ENCODE peak calls at places on chromosomes 12 and 14, in four cellular contexts. L, D, Y and T are unnamed samples.

GRCh38 chr14:93520053-93520607 is 89.4 kb downstream of the UNC79 start:
- DNase-seq in Y (no peak), D (no peak), L (no peak), T (no peak)

GRCh38 chr12:88361493-88361892 is 218.8 kb downstream of the KITLG start:
- DNase-seq in L (no peak), Y (no peak), D (no peak), T (no peak)

GRCh38 chr12:108768591-108769500 is 37.5 kb upstream of the CORO1C start:
- DNase-seq in L (peak), D (peak), Y (no peak), T (peak)

GRCh38 chr14:97710726-97711125 is 913.5 kb downstream of the VRK1 start:
- DNase-seq in D (no peak), L (no peak), Y (no peak), T (no peak)

GRCh38 chr12:101599771-101600486 is 5.2 kb downstream of the MYBPC1 start:
- DNase-seq in Y (no peak), L (no peak), D (peak), T (no peak)

GRCh38 chr12:88756153-88756552 is 175.9 kb upstream of the KITLG start:
- DNase-seq in L (no peak), D (no peak), Y (no peak), T (no peak)

GRCh38 chr14:64303471-64303917 is 9.3 kb upstream of the ESR2 start:
- DNase-seq in L (peak), Y (no peak), D (peak), T (no peak)

GRCh38 chr14:51053157-51053556 is 41.7 kb downstream of the TRIM9 start:
- DNase-seq in Y (no peak), D (no peak), L (no peak), T (no peak)

GRCh38 chr14:97107070-97107469 is 309.9 kb downstream of the VRK1 start:
- DNase-seq in L (no peak), D (no peak), Y (no peak), T (no peak)

GRCh38 chr12:18907793-18908580 is 170.1 kb downstream of the CAPZA3 start:
- DNase-seq in L (no peak), D (no peak), Y (no peak), T (no peak)

GRCh38 chr14:72621387-72622065 is 272.4 kb downstream of the DPF3 start:
- DNase-seq in Y (no peak), L (no peak), D (no peak), T (no peak)

GRCh38 chr14:100862277-100862676 is 36.4 kb downstream of the MEG3 start:
- DNase-seq in D (no peak), L (no peak), Y (no peak), T (no peak)

GRCh38 chr12:47361389-47362031 is 281.8 kb upstream of the AMIGO2 start:
- DNase-seq in L (peak), D (no peak), Y (no peak), T (no peak)

GRCh38 chr12:116164976-116165425 is 112.5 kb downstream of the MED13L start:
- DNase-seq in Y (no peak), L (no peak), D (no peak), T (no peak)

GRCh38 chr12:104130760-104131159 is 7.2 kb downstream of the NFYB start:
- DNase-seq in Y (no peak), D (no peak), L (no peak), T (no peak)

GRCh38 chr14:51357250-51357649 is 117.2 kb downstream of the TMX1 start:
- DNase-seq in L (no peak), Y (no peak), D (no peak), T (no peak)

GRCh38 chr14:53462931-53463778 is 310.0 kb upstream of the DDHD1 start:
- DNase-seq in L (peak), D (peak), Y (no peak), T (no peak)

GRCh38 chr12:94783862-94784261 is 133.5 kb upstream of the TMCC3 start:
- DNase-seq in L (no peak), Y (no peak), D (no peak), T (no peak)

GRCh38 chr14:67881225-67881624 is 61.6 kb downstream of the RAD51B start:
- DNase-seq in L (no peak), D (no peak), Y (no peak), T (no peak)

GRCh38 chr12:26732010-26732908 is 100.7 kb downstream of the ITPR2 start:
- DNase-seq in Y (no peak), D (no peak), L (no peak), T (no peak)

GRCh38 chr12:51240971-51241370 is 2.3 kb downstream of the DAZAP2 start:
- DNase-seq in Y (no peak), L (no peak), D (no peak), T (no peak)

GRCh38 chr14:72975776-72976175 is 49.5 kb downstream of the DCAF4 start:
- DNase-seq in L (no peak), Y (no peak), D (no peak), T (no peak)

GRCh38 chr12:1611775-1612174 is 17.3 kb upstream of the WNT5B start:
- DNase-seq in L (no peak), D (no peak), Y (no peak), T (no peak)

GRCh38 chr14:64720190-64720589 is 16.0 kb downstream of the PLEKHG3 start:
- DNase-seq in L (no peak), D (peak), Y (no peak), T (peak)

GRCh38 chr12:13146539-13146938 is 43.1 kb upstream of the GSG1 start:
- DNase-seq in D (no peak), Y (no peak), L (no peak), T (no peak)

GRCh38 chr12:65656904-65657351 is 167.4 kb upstream of the HMGA2 start:
- DNase-seq in L (no peak), Y (no peak), D (no peak), T (peak)